ENCODE peak calls at places on chromosome 3, in seven cellular contexts. M is neuronal stem cell, U is trophoblast cell, V is H9, P is mesenchymal stem cell, O is H1, T is IMR-90. G is an unnamed sample.

GRCh38 chr3:180656406-180656805 is 22.9 kb downstream of the CCDC39 start:
- DNase-seq in O (no peak), T (no peak), P (no peak), M (no peak), V (no peak), U (no peak), G (peak)

GRCh38 chr3:30614943-30615342 is 8.5 kb downstream of the TGFBR2 start:
- DNase-seq in M (no peak), T (no peak), P (no peak), U (peak), O (no peak), V (no peak), G (no peak)

GRCh38 chr3:146491303-146491702 is 21.9 kb upstream of the PLSCR2 start:
- DNase-seq in T (peak), U (peak), V (no peak), M (no peak), O (no peak), P (peak), G (no peak)

GRCh38 chr3:45557471-45557870 is 37.1 kb upstream of the LIMD1 start:
- DNase-seq in O (no peak), U (no peak), V (no peak), T (no peak), M (no peak), P (no peak), G (no peak)

GRCh38 chr3:50671331-50671730 is 3.4 kb upstream of the DOCK3 start:
- DNase-seq in V (no peak), O (no peak), P (peak), U (peak), M (no peak), T (peak), G (no peak)

GRCh38 chr3:78873641-78874040 is 894.2 kb downstream of the ROBO1 start:
- DNase-seq in M (no peak), V (no peak), U (no peak), P (peak), O (no peak), T (peak), G (no peak)

GRCh38 chr3:197268319-197268718 is 30.1 kb downstream of the DLG1 start:
- DNase-seq in P (no peak), M (no peak), U (no peak), T (no peak), O (no peak), V (no peak), G (no peak)

GRCh38 chr3:121975702-121976302 is 46.2 kb downstream of the ILDR1 start:
- DNase-seq in T (no peak), U (no peak), V (no peak), P (no peak), M (no peak), O (no peak), G (no peak)

GRCh38 chr3:69445498-69445897 is 59.6 kb upstream of the FRMD4B start:
- DNase-seq in U (no peak), P (no peak), M (no peak), O (no peak), T (peak), V (no peak), G (no peak)

GRCh38 chr3:169966086-169966950 is at the start of gene SEC62:
- DNase-seq in V (peak), P (peak), U (peak), O (peak), T (peak), M (peak), G (peak)

DNA sequence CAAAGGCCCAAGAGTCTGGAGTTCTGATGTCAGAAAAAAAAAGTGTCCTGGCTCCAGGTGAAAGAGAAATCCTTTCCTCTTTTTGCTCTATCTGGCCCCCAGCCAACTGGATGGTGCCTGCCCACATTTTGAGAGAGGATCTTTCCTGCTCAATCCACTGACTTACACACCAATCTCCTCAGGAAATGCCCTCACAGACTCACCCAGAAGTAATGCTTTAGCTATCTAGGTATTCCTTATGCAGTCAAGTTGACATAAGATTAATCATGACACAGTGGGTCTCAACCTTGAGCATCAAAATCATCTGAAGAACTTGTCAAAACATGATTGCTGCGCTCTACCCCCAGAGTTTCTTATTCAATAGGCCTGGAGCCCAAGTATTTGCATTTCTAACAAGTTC is 31.2 kb downstream of the STRIT1 start:
- DNase-seq in O (no peak), P (no peak), U (no peak), V (no peak), T (no peak), M (no peak), G (no peak)
- H2BK120ac ChIP-seq in O (no peak), P (no peak), U (no peak), V (no peak), T (no peak), M (no peak), G (no peak)

DNA sequence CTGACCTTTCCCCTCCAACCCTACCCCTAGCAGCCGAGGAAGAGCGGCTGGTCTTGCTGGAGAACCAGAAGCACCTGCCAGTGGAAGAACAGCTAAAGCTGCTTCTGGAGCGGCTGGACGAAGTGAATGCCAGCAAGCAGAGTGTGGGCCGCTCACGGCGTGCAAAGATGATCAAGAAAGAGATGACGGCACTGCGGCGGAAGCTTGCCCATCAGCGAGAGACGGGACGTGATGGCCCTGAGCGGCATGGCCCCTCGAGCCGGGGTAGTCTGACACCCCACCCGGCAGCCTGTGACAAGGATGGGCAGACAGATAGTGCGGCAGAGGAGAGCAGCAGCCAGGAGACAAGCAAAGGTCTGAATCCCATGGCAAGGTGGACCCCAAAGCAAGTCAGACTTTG is 6.2 kb upstream of the OGG1 start:
- DNase-seq in P (no peak), V (no peak), M (no peak), O (no peak), T (no peak), U (no peak), G (no peak)
- H2BK120ac ChIP-seq in P (no peak), V (no peak), M (no peak), O (no peak), T (no peak), U (no peak), G (no peak)

DNA sequence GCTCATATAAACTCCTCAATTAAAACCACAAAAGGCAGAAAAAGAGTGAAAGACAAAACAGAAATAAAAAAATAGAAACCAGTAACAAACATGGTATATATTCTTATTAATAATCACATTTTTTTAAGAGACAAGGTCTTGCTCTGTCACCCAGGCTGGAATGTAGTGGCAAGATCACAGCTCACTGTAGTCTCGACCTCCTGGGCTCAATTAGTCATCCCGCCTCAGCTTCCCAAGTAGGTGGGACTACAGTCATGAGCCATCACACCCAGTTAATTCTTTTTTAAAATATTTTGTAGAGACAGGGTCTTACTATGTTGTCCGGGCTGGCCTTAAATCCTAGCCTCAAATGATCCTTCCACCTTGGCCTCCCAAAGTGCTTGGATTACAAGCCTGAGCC is 37.1 kb downstream of the FAM240A start:
- DNase-seq in M (no peak), T (no peak), P (no peak), O (no peak), V (no peak), U (no peak), G (no peak)
- H2BK120ac ChIP-seq in M (no peak), T (no peak), P (no peak), O (no peak), V (no peak), U (no peak), G (no peak)

GRCh38 chr3:133934996-133935842 is 39.5 kb upstream of the RAB6B start:
- DNase-seq in V (peak), O (peak), M (no peak), U (no peak), P (no peak), T (no peak), G (no peak)

GRCh38 chr3:133935843-133936825 is 40.5 kb upstream of the RAB6B start:
- DNase-seq in O (peak), U (no peak), T (no peak), M (no peak), P (no peak), V (peak), G (no peak)

GRCh38 chr3:133932009-133932408 is 36.3 kb upstream of the RAB6B start:
- DNase-seq in O (no peak), V (no peak), M (no peak), U (no peak), P (no peak), T (no peak), G (no peak)

GRCh38 chr3:133933097-133934024 is 37.7 kb upstream of the RAB6B start:
- DNase-seq in V (peak), U (peak), O (peak), P (no peak), M (no peak), T (no peak), G (no peak)

DNA sequence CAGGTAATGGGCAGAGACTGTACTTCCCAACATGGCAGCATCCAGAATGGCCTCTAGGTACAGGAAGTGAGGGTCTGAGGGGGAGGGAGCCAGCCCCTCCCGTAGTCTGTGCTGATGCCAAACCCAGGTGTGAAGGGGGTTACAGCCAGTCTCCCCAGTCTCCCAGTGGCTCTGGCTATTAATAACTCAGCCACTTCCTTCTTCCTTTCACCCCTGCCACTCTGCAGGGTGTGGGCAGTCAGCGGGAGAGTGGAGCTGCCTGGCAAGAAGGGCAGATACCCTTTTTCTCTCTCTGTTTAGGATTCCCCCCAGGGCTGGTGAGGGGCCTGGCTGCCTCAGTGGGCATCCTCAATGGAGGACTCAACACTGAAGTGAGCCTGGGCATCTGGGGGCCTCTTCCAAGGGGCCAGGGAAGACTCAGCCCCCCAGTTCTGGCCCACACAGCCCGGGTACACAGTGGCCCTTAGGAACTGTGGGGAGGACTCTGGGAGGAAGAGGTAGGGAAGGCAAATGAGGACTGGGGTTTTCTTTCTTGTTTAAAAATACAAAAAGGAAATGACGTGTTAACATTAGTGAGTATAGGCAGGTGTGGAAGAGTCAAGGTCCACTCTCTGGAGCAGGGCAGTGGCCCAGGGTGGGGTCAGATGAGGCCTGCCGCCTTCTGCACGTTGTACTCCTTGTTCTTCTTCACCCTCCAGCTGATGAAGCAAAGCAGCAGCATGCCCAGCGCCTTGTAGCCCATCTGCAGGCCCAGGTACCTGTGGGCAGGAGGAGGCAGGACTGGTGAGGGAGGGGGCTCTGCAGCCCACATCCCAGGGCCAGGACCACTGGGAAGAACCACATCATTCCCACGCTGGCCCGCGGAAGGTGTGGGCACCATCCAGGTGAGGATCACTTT is 38.6 kb upstream of the RAB6B start:
- DNase-seq in V (peak), T (no peak), U (no peak), P (no peak), O (peak), M (no peak), G (no peak)
- H2BK120ac ChIP-seq in V (no peak), T (no peak), U (no peak), P (no peak), O (no peak), M (no peak), G (no peak)

DNA sequence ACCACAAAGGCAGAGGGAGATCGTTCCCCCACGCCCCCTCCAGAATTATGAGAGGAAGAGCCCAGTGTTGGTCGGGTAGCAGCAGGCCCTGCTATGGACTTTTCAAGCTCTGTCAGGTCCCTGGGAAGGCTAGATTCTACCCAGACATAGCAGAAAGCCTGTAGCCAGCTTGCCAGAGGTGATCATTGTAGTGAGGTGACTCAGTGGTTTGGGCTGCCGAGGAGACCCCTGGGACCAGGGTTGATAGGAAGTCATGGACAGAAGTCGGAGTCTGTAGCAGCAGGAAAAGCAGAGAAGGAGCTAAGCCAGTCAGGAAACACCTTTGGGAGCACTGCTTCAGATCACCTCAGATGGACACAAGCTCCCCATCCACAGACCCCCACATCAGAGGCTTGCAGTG is 67.7 kb downstream of the CCNL1 start:
- DNase-seq in P (no peak), O (no peak), M (no peak), U (no peak), V (no peak), T (no peak), G (no peak)
- H2BK120ac ChIP-seq in P (no peak), O (peak), M (no peak), U (no peak), V (no peak), T (no peak), G (no peak)

DNA sequence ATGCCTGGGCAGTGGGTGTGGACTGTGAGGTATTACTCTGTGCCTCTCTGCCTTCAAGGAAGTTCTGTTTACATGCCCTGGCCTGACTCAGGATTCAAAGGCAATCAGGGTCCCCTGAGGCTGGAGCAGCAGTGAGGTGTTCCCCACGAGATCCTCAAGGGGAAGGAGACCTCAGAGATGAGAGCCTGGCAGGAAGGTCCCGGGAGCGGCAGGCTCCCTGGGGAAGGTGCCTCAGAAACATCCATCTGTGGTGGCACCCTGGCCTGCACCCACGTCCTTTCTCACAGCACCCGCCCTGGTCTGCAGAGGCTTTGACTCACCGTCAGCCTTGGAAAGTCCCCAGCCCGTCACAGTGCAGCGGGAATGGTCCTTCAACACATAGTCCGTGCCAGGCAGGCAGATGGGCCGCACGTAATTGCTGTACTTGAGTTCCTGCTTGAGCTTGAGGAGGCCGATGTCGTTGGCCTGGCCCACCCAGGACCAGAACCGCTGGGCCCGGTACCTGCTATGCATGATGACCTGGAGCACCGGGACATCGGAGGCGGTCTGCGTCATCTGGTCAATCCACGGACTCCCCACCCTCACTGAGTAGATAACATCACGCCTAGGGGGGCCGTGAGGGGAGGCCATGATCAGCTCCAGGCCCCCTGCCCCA is 3.6 kb downstream of the PRSS50 start:
- DNase-seq in U (no peak), M (no peak), V (peak), P (no peak), T (no peak), O (no peak), G (no peak)
- H2BK120ac ChIP-seq in U (no peak), M (no peak), V (no peak), P (no peak), T (no peak), O (no peak), G (no peak)

GRCh38 chr3:141777957-141778813 is 15.0 kb downstream of the GRK7 start:
- DNase-seq in T (no peak), O (no peak), V (no peak), U (no peak), M (no peak), P (no peak), G (no peak)

GRCh38 chr3:141776885-141777284 is 13.7 kb downstream of the GRK7 start:
- DNase-seq in O (no peak), T (no peak), U (no peak), M (no peak), P (no peak), V (no peak), G (no peak)

GRCh38 chr3:141782386-141782932 is 19.3 kb downstream of the GRK7 start:
- DNase-seq in U (no peak), M (no peak), V (no peak), P (peak), O (no peak), T (no peak), G (peak)

GRCh38 chr3:141776376-141776775 is 13.2 kb downstream of the GRK7 start:
- DNase-seq in V (no peak), T (no peak), M (no peak), U (no peak), O (no peak), P (no peak), G (no peak)

DNA sequence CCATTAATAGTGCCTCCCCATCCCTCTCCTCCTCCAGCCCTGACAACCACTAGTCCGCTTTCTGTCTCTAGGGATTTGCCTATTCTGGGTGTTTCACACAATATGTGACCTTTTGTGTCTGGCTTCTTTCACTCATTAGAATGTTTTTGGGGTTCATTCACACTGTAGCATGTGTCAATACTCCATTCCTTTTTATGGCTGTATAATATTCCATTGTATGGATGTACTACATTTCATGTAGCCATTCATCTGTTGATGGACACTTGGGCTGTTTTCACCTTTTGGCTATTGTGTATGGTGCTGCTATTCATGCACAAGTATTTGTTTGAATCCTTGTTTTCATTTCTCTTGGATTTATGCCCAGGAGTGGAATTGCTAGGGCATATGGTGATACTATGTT is 16.5 kb downstream of the GRK7 start:
- DNase-seq in T (no peak), V (no peak), M (no peak), U (no peak), O (no peak), P (no peak), G (no peak)
- H2BK120ac ChIP-seq in T (no peak), V (no peak), M (no peak), U (no peak), O (no peak), P (no peak), G (no peak)

GRCh38 chr3:177692304-177692703 is 495.0 kb upstream of the TBL1XR1 start:
- DNase-seq in U (no peak), P (no peak), M (no peak), O (no peak), T (no peak), V (no peak), G (no peak)
- H2BK120ac ChIP-seq in U (no peak), P (no peak), M (no peak), O (no peak), T (no peak), V (no peak), G (no peak)

GRCh38 chr3:186953011-186953487 is 22.7 kb downstream of the ST6GAL1 start:
- DNase-seq in M (no peak), P (peak), V (no peak), O (no peak), T (peak), U (peak), G (no peak)
- H2BK120ac ChIP-seq in M (no peak), P (no peak), V (no peak), O (no peak), T (no peak), U (no peak), G (no peak)

DNA sequence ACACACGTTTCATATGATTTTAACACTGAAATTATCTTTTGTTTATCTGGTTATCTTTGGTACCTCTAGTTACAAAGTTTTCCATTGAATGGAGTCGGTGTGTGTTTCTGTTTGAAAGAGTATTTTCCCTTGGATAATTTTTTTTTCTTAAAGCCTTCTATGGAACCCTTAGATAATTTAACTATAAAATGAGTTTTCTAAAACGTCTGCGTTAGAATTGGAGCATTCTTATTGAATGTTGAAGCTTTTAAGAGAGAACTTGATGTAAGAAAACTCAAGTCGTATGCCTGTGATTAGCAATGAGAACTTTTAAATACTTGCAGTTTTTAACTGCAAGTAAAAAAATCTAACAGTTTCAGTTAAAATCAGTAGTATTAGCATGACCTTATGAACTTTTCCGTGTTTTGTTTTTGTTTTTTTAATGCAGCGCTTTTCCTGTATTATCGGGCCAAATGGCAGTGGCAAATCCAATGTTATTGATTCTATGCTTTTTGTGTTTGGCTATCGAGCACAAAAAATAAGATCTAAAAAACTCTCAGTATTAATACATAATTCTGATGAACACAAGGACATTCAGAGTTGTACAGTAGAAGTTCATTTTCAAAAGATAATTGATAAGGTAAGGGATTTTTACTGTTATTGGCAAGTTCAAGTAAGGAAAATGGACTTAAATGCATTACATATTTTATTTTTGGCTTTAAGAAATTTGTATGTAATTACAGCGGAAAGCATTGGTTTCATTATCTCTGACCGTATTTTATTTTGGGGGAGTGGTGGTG is 3.0 kb downstream of the SMC4 start:
- DNase-seq in U (no peak), O (no peak), M (no peak), V (no peak), T (no peak), P (no peak), G (no peak)
- H2BK120ac ChIP-seq in U (no peak), O (no peak), M (no peak), V (no peak), T (peak), P (no peak), G (no peak)